ENCODE peak calls at places on chromosomes 2 and 18, in eight cellular contexts. K, N, M, T, W, L, X and A are unnamed samples.

GRCh38 chr2:11753452-11753885 is 7.0 kb downstream of the LPIN1 start:
- DNase-seq in K (no peak), L (peak; percentile 49), X (no peak), W (peak; percentile 82), N (no peak), M (peak; percentile 83), T (no peak), A (peak; percentile 64)

GRCh38 chr18:78100189-78100588 is 850.5 kb downstream of the GALR1 start:
- DNase-seq in K (no peak), W (no peak), M (no peak), T (no peak), X (no peak), N (no peak), L (no peak), A (no peak)

GRCh38 chr2:136482966-136483365 is 282.4 kb upstream of the THSD7B start:
- DNase-seq in L (no peak), W (no peak), K (no peak), M (no peak), X (no peak), N (no peak), T (no peak), A (no peak)

GRCh38 chr2:70895249-70895648 is 40.5 kb upstream of the ATP6V1B1 start:
- DNase-seq in T (no peak), W (no peak), L (no peak), X (no peak), M (no peak), N (no peak), K (no peak), A (no peak)

GRCh38 chr2:10260130-10260529 is 42.6 kb upstream of the HPCAL1 start:
- DNase-seq in K (no peak), W (peak; percentile 86), T (no peak), N (no peak), X (no peak), L (no peak), M (peak; percentile 81), A (peak; percentile 1)

GRCh38 chr2:165662720-165663119 is 131.3 kb downstream of the GALNT3 start:
- DNase-seq in W (no peak), T (no peak), X (no peak), L (no peak), K (no peak), M (no peak), N (no peak), A (no peak)

GRCh38 chr2:142291964-142292363 is 161.1 kb upstream of the LRP1B start:
- DNase-seq in X (no peak), M (no peak), W (no peak), N (no peak), L (no peak), K (no peak), T (no peak), A (no peak)

GRCh38 chr2:171069286-171069956 is 91.3 kb downstream of the TLK1 start:
- DNase-seq in W (no peak), T (no peak), M (no peak), X (no peak), N (no peak), K (no peak), L (no peak), A (no peak)

GRCh38 chr2:238120463-238121298 is 17.8 kb upstream of the KLHL30 start:
- DNase-seq in M (no peak), N (no peak), L (peak; percentile 28), T (peak; percentile 71), K (no peak), W (no peak), X (no peak), A (no peak)

GRCh38 chr2:113240150-113240914 is 38.4 kb downstream of the PAX8 start:
- DNase-seq in X (peak; percentile 62), W (peak; percentile 66), T (no peak), N (no peak), K (peak; percentile 73), M (peak; percentile 70), L (peak; percentile 89), A (peak; percentile 90)

GRCh38 chr18:62963522-62963921 is 248.2 kb downstream of the PHLPP1 start:
- DNase-seq in M (no peak), X (no peak), K (no peak), L (no peak), W (no peak), T (peak; percentile 35), N (no peak), A (no peak)

GRCh38 chr2:73253400-73253799 is 19.3 kb downstream of the CCT7 start:
- DNase-seq in X (no peak), L (no peak), N (no peak), W (no peak), M (no peak), T (no peak), K (no peak), A (no peak)

GRCh38 chr2:170434900-170435640 is 257.1 kb downstream of the MYO3B start:
- DNase-seq in X (no peak), W (no peak), N (no peak), K (no peak), T (no peak), M (no peak), L (no peak), A (no peak)

GRCh38 chr18:76416935-76417334 is 78.1 kb downstream of the ZNF516 start:
- DNase-seq in T (no peak), M (peak; percentile 9), X (no peak), K (peak; percentile 66), N (no peak), W (no peak), L (no peak), A (no peak)

GRCh38 chr2:177680866-177681358 is 288.3 kb downstream of the AGPS start:
- DNase-seq in X (no peak), K (no peak), N (no peak), T (no peak), M (no peak), W (no peak), L (no peak), A (no peak)

GRCh38 chr2:207625014-207625755 is at the start of gene METTL21A:
- DNase-seq in N (peak; percentile 92), X (peak; percentile 38), L (peak; percentile 88), K (peak; percentile 86), W (peak; percentile 94), M (peak; percentile 94), T (peak; percentile 85), A (peak; percentile 92)

GRCh38 chr2:3677436-3677835 is 19.4 kb downstream of the ALLC start:
- DNase-seq in L (no peak), X (no peak), N (no peak), W (no peak), K (no peak), T (no peak), M (no peak), A (no peak)

GRCh38 chr2:209473930-209474419 is 50.1 kb downstream of the MAP2 start:
- DNase-seq in L (no peak), M (no peak), N (no peak), K (no peak), T (no peak), W (no peak), X (no peak), A (no peak)

GRCh38 chr2:10238396-10238795 is 64.3 kb upstream of the HPCAL1 start:
- DNase-seq in N (no peak), X (no peak), K (no peak), W (no peak), T (no peak), L (no peak), M (no peak), A (peak; percentile 4)

GRCh38 chr18:10336749-10337148 is 117.7 kb upstream of the APCDD1 start:
- DNase-seq in W (no peak), K (no peak), L (no peak), M (no peak), X (no peak), N (no peak), T (no peak), A (no peak)

GRCh38 chr2:113848758-113849460 is 41.0 kb upstream of the ACTR3 start:
- DNase-seq in T (no peak), N (no peak), W (no peak), K (no peak), M (no peak), L (no peak), X (no peak), A (no peak)

DNA sequence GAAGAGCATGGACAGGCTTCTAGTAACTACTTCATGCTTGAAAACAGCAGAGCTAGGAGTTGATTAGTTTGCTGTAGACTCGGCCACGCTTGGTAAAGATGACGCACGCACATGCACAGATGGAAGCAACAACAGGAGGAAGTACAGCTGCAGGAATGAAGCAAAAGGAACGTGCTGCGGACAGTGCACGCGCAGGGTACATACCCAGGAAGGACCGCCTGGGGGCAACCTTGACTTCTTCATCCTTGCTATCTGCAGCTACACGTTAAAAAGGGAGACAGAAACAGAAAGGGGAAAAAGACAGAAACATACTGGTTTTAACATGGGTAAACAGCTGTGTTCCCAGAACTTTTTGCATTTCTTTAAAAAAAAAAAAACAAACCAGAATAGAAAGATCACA is 17.7 kb downstream of the SLC66A2 start:
- DNase-seq in L (no peak), W (peak; percentile 76), N (no peak), M (peak; percentile 71), X (no peak), K (peak; percentile 7), T (peak; percentile 81), A (peak; percentile 86)
- TF ChIP-seq CTCF in L (no peak), W (no peak), N (no peak), M (peak; percentile 22), X (no peak), K (no peak), T (peak; percentile 59), A (peak; percentile 75)

DNA sequence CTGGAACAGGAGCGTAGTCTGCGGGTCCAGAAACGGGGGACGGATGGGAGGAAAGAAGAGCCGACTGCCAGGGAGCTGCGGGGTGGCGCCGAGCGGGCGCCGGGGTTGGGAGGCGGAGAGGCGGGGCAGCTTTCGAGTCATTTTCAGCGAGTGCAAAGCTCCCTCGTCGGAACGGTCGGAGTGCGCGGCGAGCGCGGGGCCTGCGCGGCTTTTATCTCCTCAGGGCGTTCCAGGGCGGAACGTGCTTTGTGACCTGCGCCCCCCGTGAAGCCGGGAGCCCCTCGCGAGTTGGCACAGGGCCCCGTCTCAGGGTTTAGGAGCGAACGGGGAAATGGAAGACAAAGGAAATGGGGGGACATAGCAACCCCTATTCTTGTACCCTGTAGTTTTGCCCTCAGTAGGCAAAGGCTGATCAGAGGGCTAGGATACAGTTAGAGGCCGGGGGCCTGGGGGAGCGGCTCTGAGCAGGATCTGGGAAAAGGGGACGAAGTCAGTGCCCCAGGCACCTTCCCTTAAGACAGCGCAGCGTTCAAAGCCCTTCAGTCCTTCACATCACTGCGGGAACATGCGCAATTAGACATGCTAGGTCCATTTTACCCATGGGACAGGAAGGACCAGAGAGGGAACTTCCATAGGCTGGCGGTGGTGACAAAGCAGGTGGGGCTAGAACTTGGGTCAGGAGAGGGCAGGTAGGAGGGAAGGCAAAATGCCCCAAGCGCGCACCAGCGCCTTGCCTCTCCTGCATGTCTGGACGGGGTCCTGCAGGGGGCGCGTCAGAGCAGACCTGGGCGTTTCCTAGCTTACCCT is 60.1 kb upstream of the IL1RL1 start:
- DNase-seq in M (peak; percentile 73), W (peak; percentile 81), T (peak; percentile 83), X (no peak), N (peak; percentile 64), L (peak; percentile 70), K (peak; percentile 45), A (peak; percentile 48)
- H3K27ac ChIP-seq in M (no peak overlapping the region), W (no peak overlapping the region), T (no peak overlapping the region), X (no peak overlapping the region), N (no peak overlapping the region), L (no peak overlapping the region), K (no peak overlapping the region), A (no peak overlapping the region)

GRCh38 chr2:228282371-228282770 is 100.9 kb upstream of the SPHKAP start:
- DNase-seq in M (no peak), K (no peak), X (no peak), L (no peak), W (no peak), T (no peak), N (no peak), A (no peak)
- TF ChIP-seq CTCF in M (no peak), K (no peak), X (no peak), L (no peak), W (no peak), T (no peak), N (no peak), A (no peak)

GRCh38 chr2:159146930-159147666 is 139.4 kb downstream of the WDSUB1 start:
- DNase-seq in X (no peak), M (peak; percentile 87), L (no peak), N (no peak), T (no peak), W (peak; percentile 91), K (no peak), A (peak; percentile 53)
- H3K27ac ChIP-seq in X (no peak overlapping the region), M (peak overlapping the region; percentile 66), L (no peak overlapping the region), N (no peak overlapping the region), T (no peak overlapping the region), W (peak overlapping the region; percentile 52), K (peak overlapping the region; percentile 45), A (peak overlapping the region; percentile 57)